ENCODE peak calls at places on chromosomes 11 and 22, in seven cellular contexts. N, O, D, F, U, M and A are unnamed samples.

GRCh38 chr11:70577258-70577603 is 178.9 kb downstream of the CTTN start:
- DNase-seq in O (peak), N (no peak), U (no peak), D (no peak), F (no peak), M (no peak), A (no peak)

GRCh38 chr11:33257160-33257896 is at the start of gene HIPK3:
- DNase-seq in O (peak), N (no peak), F (no peak), M (peak), U (peak), D (peak), A (peak)

GRCh38 chr11:76236092-76237026 is 30.1 kb upstream of the WNT11 start:
- DNase-seq in O (peak), U (peak), F (no peak), D (no peak), N (peak), M (peak), A (peak)

GRCh38 chr11:16982809-16983208 is 31.4 kb downstream of the PLEKHA7 start:
- DNase-seq in N (no peak), M (no peak), U (no peak), F (no peak), O (no peak), D (no peak), A (no peak)

GRCh38 chr11:33158596-33158995 is 2.7 kb downstream of the CSTF3 start:
- DNase-seq in D (no peak), U (no peak), F (no peak), O (no peak), N (no peak), M (no peak), A (peak)

GRCh38 chr11:106625566-106625965 is 392.7 kb downstream of the GUCY1A2 start:
- DNase-seq in M (no peak), D (no peak), N (no peak), U (no peak), F (no peak), O (no peak), A (no peak)

GRCh38 chr22:20741634-20742581 is 32.0 kb upstream of the SERPIND1 start:
- DNase-seq in N (peak), O (peak), D (peak), U (peak), F (no peak), M (peak), A (peak)

GRCh38 chr11:1842149-1843097 is 3.6 kb downstream of the TNNI2 start:
- DNase-seq in N (no peak), O (no peak), U (peak), F (no peak), D (peak), M (no peak), A (no peak)

GRCh38 chr22:29811377-29811776 is 26.7 kb downstream of the ASCC2 start:
- DNase-seq in M (no peak), O (no peak), U (no peak), D (peak), F (no peak), N (no peak), A (no peak)

GRCh38 chr11:46039990-46040389 is 81.3 kb downstream of the PHF21A start:
- DNase-seq in D (no peak), U (no peak), F (no peak), N (no peak), O (no peak), M (no peak), A (no peak)

GRCh38 chr11:74449369-74449931 is 17.9 kb downstream of the KCNE3 start:
- DNase-seq in O (peak), N (peak), D (peak), F (peak), M (no peak), U (peak), A (peak)

DNA sequence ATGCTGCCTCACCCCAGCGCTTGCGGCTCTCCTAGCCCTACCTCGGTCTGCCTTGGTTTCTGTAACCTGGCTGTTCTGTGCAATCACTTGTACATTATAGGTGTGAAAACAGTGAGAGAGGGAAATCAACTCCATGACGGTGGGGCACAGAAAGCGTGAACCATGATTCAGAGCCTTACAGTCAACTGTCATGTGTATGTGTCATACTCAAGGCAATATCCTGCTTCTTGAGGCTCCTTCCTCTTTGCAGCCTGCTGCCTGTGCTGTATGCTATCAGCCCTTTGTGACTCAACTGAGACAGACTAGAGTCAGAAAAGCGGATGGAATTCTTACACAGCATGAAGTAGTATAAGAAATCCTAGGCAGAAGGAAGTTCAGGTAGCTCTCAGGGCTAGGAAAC is 2.1 kb downstream of the NRIP3 start:
- DNase-seq in O (no peak), D (no peak), N (peak), M (no peak), U (peak), F (no peak), A (no peak)
- TF ChIP-seq JUND in O (no peak), D (no peak), N (peak), M (no peak), U (peak), F (no peak), A (no peak)

DNA sequence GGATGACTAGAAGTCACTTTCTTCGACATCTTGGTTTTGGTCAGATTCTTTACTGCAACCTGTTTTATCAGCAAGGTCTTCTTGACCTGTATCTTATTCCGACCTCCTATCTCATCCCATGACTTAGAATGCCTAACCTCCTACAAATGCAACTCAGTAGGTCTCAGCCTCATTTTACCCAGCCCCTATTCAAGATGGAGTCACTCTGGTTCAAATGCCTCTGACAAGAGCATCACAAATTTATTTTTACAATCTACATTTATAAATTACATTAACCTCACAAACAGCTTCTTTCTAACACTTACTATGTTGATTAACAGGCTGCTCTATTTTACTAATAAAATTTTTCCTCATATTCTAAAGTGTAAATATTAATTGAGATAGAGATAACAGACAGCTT is 867.0 kb upstream of the CNTN5 start:
- DNase-seq in F (no peak), D (no peak), N (no peak), M (no peak), O (no peak), U (no peak), A (no peak)
- TF ChIP-seq JUND in F (no peak), D (no peak), N (no peak), M (no peak), O (no peak), U (no peak), A (no peak)

GRCh38 chr11:88151866-88152265 is 23.4 kb downstream of the RAB38 start:
- DNase-seq in U (no peak), O (no peak), D (no peak), N (no peak), M (no peak), F (no peak), A (no peak)
- TF ChIP-seq JUND in U (no peak), O (no peak), D (no peak), N (no peak), M (no peak), F (no peak), A (no peak)

DNA sequence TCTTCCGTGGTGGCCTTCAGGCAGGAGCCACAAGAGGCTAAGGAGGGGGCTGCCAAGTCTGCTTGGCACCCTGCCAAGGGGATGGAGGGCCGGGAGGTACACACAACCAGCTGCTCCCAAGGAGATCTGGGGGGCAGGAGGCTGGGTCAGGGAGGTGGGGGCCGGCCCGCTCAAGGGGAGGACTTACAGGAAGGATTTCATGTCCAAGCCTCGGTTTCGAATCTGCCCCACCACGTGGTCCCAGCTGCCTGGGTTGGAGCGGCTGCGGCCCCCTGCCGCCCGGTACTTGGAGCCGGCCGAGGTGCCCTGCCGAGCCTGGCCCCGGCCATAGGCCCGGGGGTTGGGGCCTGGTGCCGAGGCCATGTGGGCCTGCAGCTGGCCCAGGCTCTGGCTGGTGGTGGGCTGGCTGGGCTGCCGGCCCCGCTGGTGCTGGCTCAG is 33.5 kb downstream of the LRRC10B start:
- DNase-seq in N (no peak), O (peak), M (peak), F (no peak), D (no peak), U (no peak), A (no peak)
- TF ChIP-seq JUND in N (no peak), O (no peak), M (no peak), F (no peak), D (no peak), U (no peak), A (no peak)

GRCh38 chr22:49207008-49207775 is 620.5 kb downstream of the BRD1 start:
- DNase-seq in U (no peak), M (peak), D (no peak), F (no peak), O (no peak), N (no peak), A (no peak)
- TF ChIP-seq JUND in U (no peak), M (no peak), D (no peak), F (no peak), O (no peak), N (no peak), A (no peak)

GRCh38 chr22:45065726-45066125 is 55.9 kb upstream of the PHF21B start:
- DNase-seq in U (no peak), N (no peak), O (no peak), F (no peak), M (no peak), D (no peak), A (no peak)

GRCh38 chr22:45059296-45059695 is 49.5 kb upstream of the PHF21B start:
- DNase-seq in U (no peak), D (no peak), F (no peak), N (no peak), O (no peak), M (no peak), A (no peak)

GRCh38 chr22:45067731-45068130 is 57.9 kb upstream of the PHF21B start:
- DNase-seq in N (no peak), F (no peak), O (no peak), U (no peak), M (no peak), D (no peak), A (no peak)

GRCh38 chr22:45061332-45061731 is 51.5 kb upstream of the PHF21B start:
- DNase-seq in M (no peak), D (no peak), F (no peak), U (no peak), N (no peak), O (no peak), A (no peak)

GRCh38 chr22:45064313-45065268 is 54.8 kb upstream of the PHF21B start:
- DNase-seq in N (no peak), U (peak), M (no peak), O (no peak), D (no peak), F (peak), A (no peak)
- TF ChIP-seq JUND in N (peak), U (peak), M (no peak), O (no peak), D (no peak), F (no peak), A (no peak)

GRCh38 chr11:128687321-128687720 is 6.6 kb upstream of the FLI1 start:
- DNase-seq in F (no peak), N (no peak), M (peak), D (no peak), U (no peak), O (peak), A (peak)

GRCh38 chr11:128688031-128688713 is 5.7 kb upstream of the FLI1 start:
- DNase-seq in M (peak), D (no peak), N (no peak), F (no peak), O (no peak), U (no peak), A (no peak)

GRCh38 chr11:128686045-128686741 is 7.7 kb upstream of the FLI1 start:
- DNase-seq in F (no peak), O (peak), D (no peak), N (no peak), U (no peak), M (peak), A (no peak)

GRCh38 chr11:128685383-128686044 is 8.4 kb upstream of the FLI1 start:
- DNase-seq in O (no peak), U (no peak), M (no peak), F (no peak), N (no peak), D (no peak), A (no peak)

GRCh38 chr11:128686745-128687177 is 7.1 kb upstream of the FLI1 start:
- DNase-seq in O (peak), U (no peak), N (no peak), M (peak), D (no peak), F (no peak), A (peak)
- TF ChIP-seq JUND in O (no peak), U (no peak), N (no peak), M (no peak), D (no peak), F (no peak), A (no peak)

GRCh38 chr11:108886608-108887007 is 221.7 kb downstream of the DDX10 start:
- DNase-seq in D (no peak), U (no peak), O (no peak), N (no peak), F (no peak), M (no peak), A (no peak)
- TF ChIP-seq JUND in D (no peak), U (no peak), O (peak), N (peak), F (no peak), M (no peak), A (no peak)

GRCh38 chr11:121042296-121042695 is 18.4 kb downstream of the TBCEL start:
- DNase-seq in O (no peak), U (no peak), M (no peak), F (no peak), N (no peak), D (no peak), A (no peak)
- TF ChIP-seq JUND in O (no peak), U (no peak), M (no peak), F (no peak), N (no peak), D (no peak), A (no peak)